ENCODE peak calls at places on chromosomes 13 and 19, in nine cellular contexts. F, V, L, C, I, R, G, D and O are unnamed samples.
A peak's percentile ranks its signal among the peaks of the same experiment; 100 is the strongest.

GRCh38 chr13:112248406-112248760 is 127.8 kb upstream of the SPACA7 start:
- DNase-seq in L (no peak), G (no peak), F (no peak), R (no peak), D (no peak), C (no peak), V (no peak), I (no peak), O (no peak)

GRCh38 chr19:1261863-1262686 is 7.1 kb upstream of the CIRBP start:
- DNase-seq in I (no peak), D (no peak), C (peak; percentile 94), R (peak; percentile 92), G (no peak), L (peak; percentile 72), F (peak; percentile 82), V (peak; percentile 93), O (no peak)

GRCh38 chr19:41991025-41991424 is 3.0 kb downstream of the ATP1A3 start:
- DNase-seq in D (no peak), I (peak; percentile 93), L (peak; percentile 77), F (no peak), C (no peak), G (no peak), R (no peak), V (no peak), O (no peak)

GRCh38 chr13:45367995-45368394 is 27.0 kb upstream of the TPT1 start:
- DNase-seq in C (no peak), G (no peak), F (no peak), L (no peak), V (no peak), I (no peak), R (no peak), D (no peak), O (no peak)

GRCh38 chr13:51557875-51558604 is 26.2 kb upstream of the WDFY2 start:
- DNase-seq in V (no peak), F (peak; percentile 84), C (no peak), D (no peak), R (no peak), I (no peak), G (peak; percentile 68), L (no peak), O (peak; percentile 77)

GRCh38 chr19:36215276-36216171 is 618 bp downstream of the ZNF146 start:
- DNase-seq in D (no peak), L (no peak), C (no peak), V (no peak), R (no peak), G (peak; percentile 60), I (no peak), F (peak; percentile 45), O (no peak)

GRCh38 chr13:48573213-48573612 is 40.3 kb upstream of the RCBTB2 start:
- DNase-seq in F (no peak), C (no peak), V (no peak), G (no peak), R (no peak), D (no peak), L (no peak), I (no peak), O (no peak)

GRCh38 chr19:12567951-12568350 is 16.7 kb upstream of the ZNF564 start:
- DNase-seq in F (no peak), L (no peak), G (no peak), D (no peak), V (no peak), R (no peak), I (no peak), C (no peak), O (no peak)

GRCh38 chr13:51154029-51154555 is 43.0 kb upstream of the C13orf42 start:
- DNase-seq in F (peak; percentile 75), I (no peak), G (peak; percentile 27), R (no peak), D (no peak), L (no peak), C (no peak), V (no peak), O (no peak)

GRCh38 chr13:44191504-44192171 is 182.0 kb upstream of the SERP2 start:
- DNase-seq in G (peak; percentile 91), F (peak; percentile 90), V (peak; percentile 68), C (peak; percentile 77), D (peak; percentile 83), I (peak; percentile 54), R (no peak), L (peak; percentile 62), O (no peak)

GRCh38 chr13:97573011-97573410 is 139.0 kb downstream of the RAP2A start:
- DNase-seq in R (no peak), L (no peak), V (no peak), I (peak; percentile 46), D (no peak), C (no peak), G (no peak), F (no peak), O (no peak)

GRCh38 chr13:46850214-46850613 is 46.6 kb downstream of the HTR2A start:
- DNase-seq in I (no peak), V (no peak), R (no peak), D (no peak), F (peak; percentile 2), C (no peak), G (no peak), L (no peak), O (no peak)

GRCh38 chr19:38013913-38014575 is 107.0 kb downstream of the SIPA1L3 start:
- DNase-seq in R (no peak), I (no peak), D (no peak), V (no peak), F (no peak), L (no peak), C (no peak), G (no peak), O (no peak)

GRCh38 chr13:24176351-24177101 is 16.0 kb downstream of the SPATA13 start:
- DNase-seq in C (no peak), R (no peak), L (no peak), G (no peak), F (peak; percentile 13), D (no peak), I (no peak), V (no peak), O (no peak)

GRCh38 chr13:90710355-90710754 is 637.1 kb upstream of the MIR17HG start:
- DNase-seq in I (no peak), D (no peak), V (no peak), F (no peak), R (no peak), C (no peak), L (no peak), G (no peak), O (no peak)

GRCh38 chr13:27921421-27921960 is 1.7 kb downstream of the PDX1 start:
- DNase-seq in F (no peak), C (no peak), D (no peak), R (no peak), G (no peak), I (no peak), V (no peak), L (no peak), O (no peak)
- H3K4me3 ChIP-seq in F (peak overlapping the region; percentile 45), C (peak overlapping the region; percentile 29), D (peak overlapping the region; percentile 7), R (peak overlapping the region; percentile 37), G (no peak overlapping the region), I (peak overlapping the region; percentile 42), V (peak overlapping the region; percentile 43), L (peak overlapping the region; percentile 48), O (peak overlapping the region; percentile 20)

GRCh38 chr19:15424121-15424520 is 5.3 kb upstream of the AKAP8L start:
- DNase-seq in D (no peak), C (no peak), R (no peak), I (no peak), G (no peak), V (no peak), F (no peak), L (no peak), O (no peak)
- H3K4me3 ChIP-seq in D (no peak overlapping the region), C (no peak overlapping the region), R (no peak overlapping the region), I (no peak overlapping the region), G (no peak overlapping the region), V (no peak overlapping the region), F (no peak overlapping the region), L (no peak overlapping the region), O (no peak overlapping the region)

GRCh38 chr19:18329035-18329376 is 6.1 kb upstream of the LSM4 start:
- DNase-seq in I (no peak), L (no peak), R (no peak), D (no peak), C (no peak), F (no peak), G (no peak), V (no peak), O (no peak)
- H3K4me3 ChIP-seq in I (peak overlapping the region; percentile 7), L (peak overlapping the region; percentile 49), R (no peak overlapping the region), D (peak overlapping the region; percentile 29), C (peak overlapping the region; percentile 18), F (peak overlapping the region; percentile 64), G (peak overlapping the region; percentile 77), V (peak overlapping the region; percentile 40), O (peak overlapping the region; percentile 42)

GRCh38 chr19:6806488-6806887 is 34.0 kb downstream of the VAV1 start:
- DNase-seq in R (no peak), C (no peak), D (no peak), G (no peak), V (no peak), I (no peak), L (no peak), F (no peak), O (no peak)

GRCh38 chr19:6800991-6801396 is 28.5 kb downstream of the VAV1 start:
- DNase-seq in F (peak; percentile 43), C (no peak), D (no peak), R (no peak), G (no peak), V (no peak), I (no peak), L (no peak), O (peak; percentile 11)

GRCh38 chr19:6802336-6803035 is 30.0 kb downstream of the VAV1 start:
- DNase-seq in C (peak; percentile 72), L (peak; percentile 33), D (no peak), G (no peak), R (peak; percentile 74), F (no peak), I (no peak), V (peak; percentile 35), O (no peak)

GRCh38 chr19:6801397-6802086 is 29.0 kb downstream of the VAV1 start:
- DNase-seq in D (no peak), L (peak; percentile 72), C (peak; percentile 75), I (no peak), G (no peak), F (no peak), V (peak; percentile 46), R (peak; percentile 79), O (no peak)

GRCh38 chr19:6803036-6803404 is 30.5 kb downstream of the VAV1 start:
- DNase-seq in R (no peak), C (no peak), F (no peak), I (no peak), G (no peak), V (no peak), D (no peak), L (no peak), O (no peak)
- H3K4me3 ChIP-seq in R (no peak overlapping the region), C (no peak overlapping the region), F (no peak overlapping the region), I (no peak overlapping the region), G (no peak overlapping the region), V (no peak overlapping the region), D (no peak overlapping the region), L (no peak overlapping the region), O (no peak overlapping the region)